ENCODE peak calls at places on chromosomes 12 and 14, in four cellular contexts. One of them, this sample, is unnamed.
A peak's percentile ranks its signal among the peaks of the same experiment; 100 is the strongest.

GRCh38 chr14:61911534-61911933 is 149.3 kb downstream of the SNAPC1 start:
- DNase-seq in HEK293T: no peak
- DNase-seq in iris pigment epithelial cell: no peak
- DNase-seq in CD4-positive, alpha-beta memory T cell: peak; percentile 8
- DNase-seq in this sample: no peak

GRCh38 chr12:122021822-122022392 is at the start of gene BCL7A:
- DNase-seq in HEK293T: peak; percentile 81
- DNase-seq in CD4-positive, alpha-beta memory T cell: peak; percentile 60
- DNase-seq in iris pigment epithelial cell: peak; percentile 75
- DNase-seq in this sample: peak; percentile 55

GRCh38 chr12:10186299-10186698 is 7.5 kb downstream of the TMEM52B start:
- DNase-seq in iris pigment epithelial cell: no peak
- DNase-seq in HEK293T: no peak
- DNase-seq in CD4-positive, alpha-beta memory T cell: no peak
- DNase-seq in this sample: no peak

GRCh38 chr14:31596691-31597090 is 35.5 kb downstream of the NUBPL start:
- DNase-seq in iris pigment epithelial cell: peak; percentile 39
- DNase-seq in HEK293T: no peak
- DNase-seq in CD4-positive, alpha-beta memory T cell: no peak
- DNase-seq in this sample: no peak

GRCh38 chr12:109766251-109766778 is 52.7 kb downstream of the FAM222A start:
- DNase-seq in CD4-positive, alpha-beta memory T cell: no peak
- DNase-seq in iris pigment epithelial cell: no peak
- DNase-seq in HEK293T: no peak
- DNase-seq in this sample: no peak

GRCh38 chr12:95710386-95710785 is 80.2 kb downstream of the NTN4 start:
- DNase-seq in iris pigment epithelial cell: no peak
- DNase-seq in HEK293T: no peak
- DNase-seq in CD4-positive, alpha-beta memory T cell: no peak
- DNase-seq in this sample: no peak

GRCh38 chr12:68617160-68617926 is 6.6 kb downstream of the RAP1B start:
- DNase-seq in HEK293T: no peak
- DNase-seq in iris pigment epithelial cell: peak; percentile 78
- DNase-seq in CD4-positive, alpha-beta memory T cell: no peak
- DNase-seq in this sample: no peak

GRCh38 chr12:71685312-71685906 is 473 bp upstream of the TMEM19 start:
- DNase-seq in CD4-positive, alpha-beta memory T cell: no peak
- DNase-seq in iris pigment epithelial cell: no peak
- DNase-seq in HEK293T: no peak
- DNase-seq in this sample: no peak

GRCh38 chr12:65998536-65999530 is 131.7 kb downstream of the LLPH start:
- DNase-seq in HEK293T: no peak
- DNase-seq in CD4-positive, alpha-beta memory T cell: no peak
- DNase-seq in iris pigment epithelial cell: peak; percentile 61
- DNase-seq in this sample: no peak

GRCh38 chr12:92759634-92760268 is 57.0 kb downstream of the PLEKHG7 start:
- DNase-seq in iris pigment epithelial cell: peak; percentile 98
- DNase-seq in HEK293T: no peak
- DNase-seq in CD4-positive, alpha-beta memory T cell: no peak
- DNase-seq in this sample: no peak

GRCh38 chr14:74882103-74882920 is 596 bp downstream of the DLST start:
- DNase-seq in CD4-positive, alpha-beta memory T cell: peak; percentile 80
- DNase-seq in HEK293T: no peak
- DNase-seq in iris pigment epithelial cell: peak; percentile 74
- DNase-seq in this sample: no peak

GRCh38 chr14:86596024-86596423 is 1066.1 kb downstream of the FLRT2 start:
- DNase-seq in CD4-positive, alpha-beta memory T cell: no peak
- DNase-seq in HEK293T: no peak
- DNase-seq in iris pigment epithelial cell: no peak
- DNase-seq in this sample: no peak

GRCh38 chr14:77561881-77562280 is 54.6 kb downstream of the SPTLC2 start:
- DNase-seq in iris pigment epithelial cell: no peak
- DNase-seq in HEK293T: no peak
- DNase-seq in CD4-positive, alpha-beta memory T cell: no peak
- DNase-seq in this sample: no peak

GRCh38 chr14:97580923-97581495 is 783.8 kb downstream of the VRK1 start:
- DNase-seq in iris pigment epithelial cell: no peak
- DNase-seq in HEK293T: no peak
- DNase-seq in CD4-positive, alpha-beta memory T cell: no peak
- DNase-seq in this sample: no peak

GRCh38 chr14:92962831-92963095 is 39.8 kb downstream of the CHGA start:
- DNase-seq in HEK293T: no peak
- DNase-seq in CD4-positive, alpha-beta memory T cell: no peak
- DNase-seq in iris pigment epithelial cell: no peak
- DNase-seq in this sample: no peak

GRCh38 chr14:47186491-47186890 is 488.9 kb downstream of the MDGA2 start:
- DNase-seq in HEK293T: no peak
- DNase-seq in CD4-positive, alpha-beta memory T cell: no peak
- DNase-seq in iris pigment epithelial cell: peak; percentile 73
- DNase-seq in this sample: no peak

GRCh38 chr14:86430807-86431206 is 900.9 kb downstream of the FLRT2 start:
- DNase-seq in CD4-positive, alpha-beta memory T cell: no peak
- DNase-seq in iris pigment epithelial cell: no peak
- DNase-seq in HEK293T: no peak
- DNase-seq in this sample: peak; percentile 27

GRCh38 chr14:102966681-102967505 is 44.4 kb downstream of the AMN start:
- DNase-seq in CD4-positive, alpha-beta memory T cell: no peak
- DNase-seq in iris pigment epithelial cell: no peak
- DNase-seq in HEK293T: no peak
- DNase-seq in this sample: no peak

GRCh38 chr14:99755629-99756603 is 37.3 kb upstream of the EML1 start:
- DNase-seq in iris pigment epithelial cell: peak; percentile 95
- DNase-seq in HEK293T: no peak
- DNase-seq in CD4-positive, alpha-beta memory T cell: no peak
- DNase-seq in this sample: no peak

GRCh38 chr14:93977790-93978581 is 1.6 kb upstream of the ASB2 start:
- DNase-seq in HEK293T: no peak
- DNase-seq in iris pigment epithelial cell: no peak
- DNase-seq in CD4-positive, alpha-beta memory T cell: peak; percentile 89
- DNase-seq in this sample: no peak

GRCh38 chr12:62214847-62215246 is 45.4 kb upstream of the USP15 start:
- DNase-seq in iris pigment epithelial cell: no peak
- DNase-seq in CD4-positive, alpha-beta memory T cell: no peak
- DNase-seq in HEK293T: no peak
- DNase-seq in this sample: no peak

This sample was measured in NCI-H446.